ENCODE peak calls at places on chromosomes 13 and 19, in nine cellular contexts. One of them, this sample, is unnamed.
A peak's percentile ranks its signal among the peaks of the same experiment; 100 is the strongest.

GRCh38 chr13:51562011-51562671 is 22.1 kb upstream of the WDFY2 start:
- DNase-seq in SW480: no peak
- DNase-seq in H54: no peak
- DNase-seq in GM04504: no peak
- DNase-seq in foreskin melanocyte: peak; percentile 73
- DNase-seq in NCI-H345: no peak
- DNase-seq in neural crest cell: no peak
- DNase-seq in activated CD4-positive, CD25-positive, alpha-beta regulatory T cell treated with anti-CD3 and anti-CD28 coated beads, Interleukin-2, amount 50 U/mL, for 16 hours: no peak
- DNase-seq in activated T-cell treated with anti-CD3 and anti-CD28 coated beads, Interleukin-2, amount 50 U/mL, for 72 hours: no peak
- DNase-seq in this sample: no peak

GRCh38 chr13:111537115-111537728 is 216.8 kb downstream of the TEX29 start:
- DNase-seq in activated T-cell treated with anti-CD3 and anti-CD28 coated beads, Interleukin-2, amount 50 U/mL, for 72 hours: no peak
- DNase-seq in activated CD4-positive, CD25-positive, alpha-beta regulatory T cell treated with anti-CD3 and anti-CD28 coated beads, Interleukin-2, amount 50 U/mL, for 16 hours: no peak
- DNase-seq in H54: no peak
- DNase-seq in neural crest cell: no peak
- DNase-seq in GM04504: no peak
- DNase-seq in foreskin melanocyte: no peak
- DNase-seq in NCI-H345: no peak
- DNase-seq in SW480: no peak
- DNase-seq in this sample: no peak

GRCh38 chr13:40079721-40080120 is 424.3 kb downstream of the COG6 start:
- DNase-seq in H54: no peak
- DNase-seq in activated CD4-positive, CD25-positive, alpha-beta regulatory T cell treated with anti-CD3 and anti-CD28 coated beads, Interleukin-2, amount 50 U/mL, for 16 hours: no peak
- DNase-seq in NCI-H345: no peak
- DNase-seq in SW480: no peak
- DNase-seq in GM04504: no peak
- DNase-seq in activated T-cell treated with anti-CD3 and anti-CD28 coated beads, Interleukin-2, amount 50 U/mL, for 72 hours: no peak
- DNase-seq in foreskin melanocyte: no peak
- DNase-seq in neural crest cell: no peak
- DNase-seq in this sample: no peak

GRCh38 chr13:79447741-79448140 is 33.2 kb upstream of the NDFIP2 start:
- DNase-seq in SW480: no peak
- DNase-seq in NCI-H345: no peak
- DNase-seq in neural crest cell: no peak
- DNase-seq in H54: no peak
- DNase-seq in activated CD4-positive, CD25-positive, alpha-beta regulatory T cell treated with anti-CD3 and anti-CD28 coated beads, Interleukin-2, amount 50 U/mL, for 16 hours: no peak
- DNase-seq in GM04504: no peak
- DNase-seq in foreskin melanocyte: no peak
- DNase-seq in activated T-cell treated with anti-CD3 and anti-CD28 coated beads, Interleukin-2, amount 50 U/mL, for 72 hours: no peak
- DNase-seq in this sample: no peak

GRCh38 chr13:35630551-35631275 is 154.2 kb upstream of the MAB21L1 start:
- DNase-seq in activated T-cell treated with anti-CD3 and anti-CD28 coated beads, Interleukin-2, amount 50 U/mL, for 72 hours: no peak
- DNase-seq in GM04504: peak; percentile 38
- DNase-seq in foreskin melanocyte: peak; percentile 27
- DNase-seq in H54: peak; percentile 4
- DNase-seq in SW480: peak; percentile 74
- DNase-seq in activated CD4-positive, CD25-positive, alpha-beta regulatory T cell treated with anti-CD3 and anti-CD28 coated beads, Interleukin-2, amount 50 U/mL, for 16 hours: no peak
- DNase-seq in neural crest cell: no peak
- DNase-seq in NCI-H345: peak; percentile 22
- DNase-seq in this sample: no peak

GRCh38 chr13:47087841-47088240 is 191.0 kb upstream of the HTR2A start:
- DNase-seq in activated CD4-positive, CD25-positive, alpha-beta regulatory T cell treated with anti-CD3 and anti-CD28 coated beads, Interleukin-2, amount 50 U/mL, for 16 hours: no peak
- DNase-seq in SW480: no peak
- DNase-seq in foreskin melanocyte: no peak
- DNase-seq in neural crest cell: no peak
- DNase-seq in activated T-cell treated with anti-CD3 and anti-CD28 coated beads, Interleukin-2, amount 50 U/mL, for 72 hours: no peak
- DNase-seq in GM04504: peak; percentile 24
- DNase-seq in H54: no peak
- DNase-seq in NCI-H345: no peak
- DNase-seq in this sample: no peak

GRCh38 chr13:51771418-51772104 is 32.4 kb downstream of the DHRS12 start:
- DNase-seq in H54: no peak
- DNase-seq in foreskin melanocyte: no peak
- DNase-seq in NCI-H345: no peak
- DNase-seq in activated CD4-positive, CD25-positive, alpha-beta regulatory T cell treated with anti-CD3 and anti-CD28 coated beads, Interleukin-2, amount 50 U/mL, for 16 hours: no peak
- DNase-seq in SW480: no peak
- DNase-seq in neural crest cell: no peak
- DNase-seq in GM04504: no peak
- DNase-seq in activated T-cell treated with anti-CD3 and anti-CD28 coated beads, Interleukin-2, amount 50 U/mL, for 72 hours: no peak
- DNase-seq in this sample: no peak

GRCh38 chr19:31220540-31220939 is 128.7 kb downstream of the TSHZ3 start:
- DNase-seq in GM04504: no peak
- DNase-seq in H54: no peak
- DNase-seq in neural crest cell: no peak
- DNase-seq in NCI-H345: no peak
- DNase-seq in activated T-cell treated with anti-CD3 and anti-CD28 coated beads, Interleukin-2, amount 50 U/mL, for 72 hours: peak; percentile 38
- DNase-seq in activated CD4-positive, CD25-positive, alpha-beta regulatory T cell treated with anti-CD3 and anti-CD28 coated beads, Interleukin-2, amount 50 U/mL, for 16 hours: no peak
- DNase-seq in SW480: no peak
- DNase-seq in foreskin melanocyte: no peak
- DNase-seq in this sample: no peak

GRCh38 chr19:19624032-19624570 is 3.9 kb downstream of the LPAR2 start:
- DNase-seq in NCI-H345: no peak
- DNase-seq in SW480: no peak
- DNase-seq in activated T-cell treated with anti-CD3 and anti-CD28 coated beads, Interleukin-2, amount 50 U/mL, for 72 hours: no peak
- DNase-seq in GM04504: no peak
- DNase-seq in activated CD4-positive, CD25-positive, alpha-beta regulatory T cell treated with anti-CD3 and anti-CD28 coated beads, Interleukin-2, amount 50 U/mL, for 16 hours: no peak
- DNase-seq in H54: no peak
- DNase-seq in neural crest cell: no peak
- DNase-seq in foreskin melanocyte: no peak
- DNase-seq in this sample: no peak

GRCh38 chr13:99970761-99971575 is 599 bp downstream of the ZIC5 start:
- DNase-seq in NCI-H345: peak; percentile 69
- DNase-seq in activated T-cell treated with anti-CD3 and anti-CD28 coated beads, Interleukin-2, amount 50 U/mL, for 72 hours: no peak
- DNase-seq in activated CD4-positive, CD25-positive, alpha-beta regulatory T cell treated with anti-CD3 and anti-CD28 coated beads, Interleukin-2, amount 50 U/mL, for 16 hours: no peak
- DNase-seq in H54: no peak
- DNase-seq in foreskin melanocyte: no peak
- DNase-seq in SW480: peak; percentile 14
- DNase-seq in neural crest cell: no peak
- DNase-seq in GM04504: no peak
- DNase-seq in this sample: no peak

GRCh38 chr19:2043269-2043641 is 7.8 kb downstream of the MKNK2 start:
- DNase-seq in H54: no peak
- DNase-seq in neural crest cell: no peak
- DNase-seq in SW480: no peak
- DNase-seq in activated CD4-positive, CD25-positive, alpha-beta regulatory T cell treated with anti-CD3 and anti-CD28 coated beads, Interleukin-2, amount 50 U/mL, for 16 hours: no peak
- DNase-seq in NCI-H345: no peak
- DNase-seq in foreskin melanocyte: no peak
- DNase-seq in GM04504: no peak
- DNase-seq in activated T-cell treated with anti-CD3 and anti-CD28 coated beads, Interleukin-2, amount 50 U/mL, for 72 hours: no peak
- DNase-seq in this sample: no peak

GRCh38 chr19:33399081-33399744 is 25.7 kb downstream of the CEBPG start:
- DNase-seq in NCI-H345: no peak
- DNase-seq in GM04504: no peak
- DNase-seq in H54: no peak
- DNase-seq in activated T-cell treated with anti-CD3 and anti-CD28 coated beads, Interleukin-2, amount 50 U/mL, for 72 hours: no peak
- DNase-seq in foreskin melanocyte: no peak
- DNase-seq in SW480: no peak
- DNase-seq in neural crest cell: no peak
- DNase-seq in activated CD4-positive, CD25-positive, alpha-beta regulatory T cell treated with anti-CD3 and anti-CD28 coated beads, Interleukin-2, amount 50 U/mL, for 16 hours: no peak
- DNase-seq in this sample: no peak

GRCh38 chr13:76846363-76846762 is 39.8 kb downstream of the KCTD12 start:
- DNase-seq in H54: no peak
- DNase-seq in activated T-cell treated with anti-CD3 and anti-CD28 coated beads, Interleukin-2, amount 50 U/mL, for 72 hours: no peak
- DNase-seq in GM04504: no peak
- DNase-seq in activated CD4-positive, CD25-positive, alpha-beta regulatory T cell treated with anti-CD3 and anti-CD28 coated beads, Interleukin-2, amount 50 U/mL, for 16 hours: no peak
- DNase-seq in foreskin melanocyte: no peak
- DNase-seq in NCI-H345: no peak
- DNase-seq in neural crest cell: no peak
- DNase-seq in SW480: no peak
- DNase-seq in this sample: no peak

GRCh38 chr13:44347905-44348304 is 25.7 kb upstream of the SERP2 start:
- DNase-seq in activated T-cell treated with anti-CD3 and anti-CD28 coated beads, Interleukin-2, amount 50 U/mL, for 72 hours: no peak
- DNase-seq in neural crest cell: no peak
- DNase-seq in GM04504: no peak
- DNase-seq in NCI-H345: no peak
- DNase-seq in activated CD4-positive, CD25-positive, alpha-beta regulatory T cell treated with anti-CD3 and anti-CD28 coated beads, Interleukin-2, amount 50 U/mL, for 16 hours: no peak
- DNase-seq in H54: no peak
- DNase-seq in SW480: no peak
- DNase-seq in foreskin melanocyte: no peak
- DNase-seq in this sample: no peak

GRCh38 chr19:21584532-21584931 is 79.1 kb downstream of the ZNF429 start:
- DNase-seq in neural crest cell: no peak
- DNase-seq in GM04504: no peak
- DNase-seq in NCI-H345: no peak
- DNase-seq in foreskin melanocyte: no peak
- DNase-seq in activated CD4-positive, CD25-positive, alpha-beta regulatory T cell treated with anti-CD3 and anti-CD28 coated beads, Interleukin-2, amount 50 U/mL, for 16 hours: no peak
- DNase-seq in SW480: no peak
- DNase-seq in activated T-cell treated with anti-CD3 and anti-CD28 coated beads, Interleukin-2, amount 50 U/mL, for 72 hours: no peak
- DNase-seq in H54: no peak
- DNase-seq in this sample: no peak

GRCh38 chr13:26628706-26629105 is 71.2 kb downstream of the WASF3 start:
- DNase-seq in activated CD4-positive, CD25-positive, alpha-beta regulatory T cell treated with anti-CD3 and anti-CD28 coated beads, Interleukin-2, amount 50 U/mL, for 16 hours: no peak
- DNase-seq in activated T-cell treated with anti-CD3 and anti-CD28 coated beads, Interleukin-2, amount 50 U/mL, for 72 hours: no peak
- DNase-seq in foreskin melanocyte: no peak
- DNase-seq in GM04504: no peak
- DNase-seq in H54: no peak
- DNase-seq in neural crest cell: no peak
- DNase-seq in NCI-H345: no peak
- DNase-seq in SW480: peak; percentile 43
- DNase-seq in this sample: no peak

GRCh38 chr13:98447881-98448641 is 128.8 kb downstream of the STK24 start:
- DNase-seq in NCI-H345: peak; percentile 67
- DNase-seq in activated T-cell treated with anti-CD3 and anti-CD28 coated beads, Interleukin-2, amount 50 U/mL, for 72 hours: peak; percentile 41
- DNase-seq in activated CD4-positive, CD25-positive, alpha-beta regulatory T cell treated with anti-CD3 and anti-CD28 coated beads, Interleukin-2, amount 50 U/mL, for 16 hours: no peak
- DNase-seq in SW480: no peak
- DNase-seq in H54: no peak
- DNase-seq in GM04504: no peak
- DNase-seq in neural crest cell: peak; percentile 55
- DNase-seq in foreskin melanocyte: no peak
- DNase-seq in this sample: no peak

GRCh38 chr19:3612330-3612729 is 5.7 kb upstream of the TBXA2R start:
- DNase-seq in foreskin melanocyte: no peak
- DNase-seq in NCI-H345: no peak
- DNase-seq in activated T-cell treated with anti-CD3 and anti-CD28 coated beads, Interleukin-2, amount 50 U/mL, for 72 hours: no peak
- DNase-seq in H54: no peak
- DNase-seq in activated CD4-positive, CD25-positive, alpha-beta regulatory T cell treated with anti-CD3 and anti-CD28 coated beads, Interleukin-2, amount 50 U/mL, for 16 hours: no peak
- DNase-seq in neural crest cell: no peak
- DNase-seq in GM04504: no peak
- DNase-seq in SW480: no peak
- DNase-seq in this sample: no peak

GRCh38 chr19:13149628-13150186 is 468 bp downstream of the STX10 start:
- DNase-seq in GM04504: no peak
- DNase-seq in SW480: peak; percentile 64
- DNase-seq in NCI-H345: no peak
- DNase-seq in foreskin melanocyte: peak; percentile 34
- DNase-seq in neural crest cell: peak; percentile 36
- DNase-seq in H54: peak; percentile 52
- DNase-seq in activated T-cell treated with anti-CD3 and anti-CD28 coated beads, Interleukin-2, amount 50 U/mL, for 72 hours: no peak
- DNase-seq in activated CD4-positive, CD25-positive, alpha-beta regulatory T cell treated with anti-CD3 and anti-CD28 coated beads, Interleukin-2, amount 50 U/mL, for 16 hours: no peak
- DNase-seq in this sample: peak; percentile 13